ENCODE peak calls at places on chromosomes 13 and 19, in seven cellular contexts. One of them, this sample, is unnamed.
A peak's percentile ranks its signal among the peaks of the same experiment; 100 is the strongest.

GRCh38 chr13:31421756-31422155 is 222.0 kb downstream of the B3GLCT start:
- DNase-seq in activated CD8-positive, alpha-beta T cell treated with anti-CD3 and anti-CD28 coated beads for 36 hours: no peak
- DNase-seq in AG04450: no peak
- DNase-seq in fibroblast of pulmonary artery: no peak
- DNase-seq in cardiac fibroblast: no peak
- DNase-seq in ovary: no peak
- DNase-seq in astrocyte of the spinal cord: no peak
- DNase-seq in this sample: no peak

GRCh38 chr13:27001705-27002104 is 169.9 kb downstream of the USP12 start:
- DNase-seq in cardiac fibroblast: no peak
- DNase-seq in astrocyte of the spinal cord: no peak
- DNase-seq in AG04450: no peak
- DNase-seq in ovary: no peak
- DNase-seq in fibroblast of pulmonary artery: no peak
- DNase-seq in activated CD8-positive, alpha-beta T cell treated with anti-CD3 and anti-CD28 coated beads for 36 hours: no peak
- DNase-seq in this sample: no peak

GRCh38 chr13:108566413-108567170 is 62.8 kb upstream of the MYO16 start:
- DNase-seq in astrocyte of the spinal cord: no peak
- DNase-seq in AG04450: no peak
- DNase-seq in cardiac fibroblast: no peak
- DNase-seq in ovary: no peak
- DNase-seq in activated CD8-positive, alpha-beta T cell treated with anti-CD3 and anti-CD28 coated beads for 36 hours: no peak
- DNase-seq in fibroblast of pulmonary artery: no peak
- DNase-seq in this sample: no peak

GRCh38 chr19:19345232-19345631 is 24.6 kb downstream of the MAU2 start:
- DNase-seq in astrocyte of the spinal cord: no peak
- DNase-seq in ovary: no peak
- DNase-seq in fibroblast of pulmonary artery: no peak
- DNase-seq in AG04450: no peak
- DNase-seq in cardiac fibroblast: no peak
- DNase-seq in activated CD8-positive, alpha-beta T cell treated with anti-CD3 and anti-CD28 coated beads for 36 hours: no peak
- DNase-seq in this sample: no peak

GRCh38 chr13:109859898-109860297 is 73.5 kb upstream of the IRS2 start:
- DNase-seq in AG04450: no peak
- DNase-seq in ovary: no peak
- DNase-seq in activated CD8-positive, alpha-beta T cell treated with anti-CD3 and anti-CD28 coated beads for 36 hours: no peak
- DNase-seq in cardiac fibroblast: no peak
- DNase-seq in astrocyte of the spinal cord: no peak
- DNase-seq in fibroblast of pulmonary artery: no peak
- DNase-seq in this sample: no peak

GRCh38 chr19:6161271-6161850 is 25.9 kb downstream of the ACSBG2 start:
- DNase-seq in activated CD8-positive, alpha-beta T cell treated with anti-CD3 and anti-CD28 coated beads for 36 hours: peak; percentile 92
- DNase-seq in astrocyte of the spinal cord: no peak
- DNase-seq in cardiac fibroblast: peak; percentile 3
- DNase-seq in ovary: no peak
- DNase-seq in fibroblast of pulmonary artery: no peak
- DNase-seq in AG04450: no peak
- DNase-seq in this sample: peak; percentile 67

GRCh38 chr19:28541602-28542393 is 671.2 kb downstream of the UQCRFS1 start:
- DNase-seq in ovary: no peak
- DNase-seq in activated CD8-positive, alpha-beta T cell treated with anti-CD3 and anti-CD28 coated beads for 36 hours: no peak
- DNase-seq in AG04450: no peak
- DNase-seq in cardiac fibroblast: no peak
- DNase-seq in fibroblast of pulmonary artery: no peak
- DNase-seq in astrocyte of the spinal cord: no peak
- DNase-seq in this sample: no peak

GRCh38 chr19:33621811-33622504 is at the start of gene CHST8:
- DNase-seq in astrocyte of the spinal cord: no peak
- DNase-seq in cardiac fibroblast: peak; percentile 12
- DNase-seq in activated CD8-positive, alpha-beta T cell treated with anti-CD3 and anti-CD28 coated beads for 36 hours: no peak
- DNase-seq in AG04450: no peak
- DNase-seq in ovary: peak; percentile 71
- DNase-seq in fibroblast of pulmonary artery: peak; percentile 16
- DNase-seq in this sample: peak; percentile 28

GRCh38 chr13:59452189-59452588 is 711.5 kb downstream of the DIAPH3 start:
- DNase-seq in activated CD8-positive, alpha-beta T cell treated with anti-CD3 and anti-CD28 coated beads for 36 hours: no peak
- DNase-seq in AG04450: no peak
- DNase-seq in cardiac fibroblast: no peak
- DNase-seq in astrocyte of the spinal cord: no peak
- DNase-seq in fibroblast of pulmonary artery: no peak
- DNase-seq in ovary: no peak
- DNase-seq in this sample: no peak

GRCh38 chr13:27965740-27966640 is 3.1 kb downstream of the CDX2 start:
- DNase-seq in AG04450: no peak
- DNase-seq in ovary: no peak
- DNase-seq in activated CD8-positive, alpha-beta T cell treated with anti-CD3 and anti-CD28 coated beads for 36 hours: no peak
- DNase-seq in astrocyte of the spinal cord: no peak
- DNase-seq in fibroblast of pulmonary artery: no peak
- DNase-seq in cardiac fibroblast: no peak
- DNase-seq in this sample: peak; percentile 17

GRCh38 chr19:42555801-42556200 is 27.5 kb upstream of the CEACAM1 start:
- DNase-seq in ovary: no peak
- DNase-seq in fibroblast of pulmonary artery: no peak
- DNase-seq in astrocyte of the spinal cord: no peak
- DNase-seq in cardiac fibroblast: no peak
- DNase-seq in activated CD8-positive, alpha-beta T cell treated with anti-CD3 and anti-CD28 coated beads for 36 hours: no peak
- DNase-seq in AG04450: no peak
- DNase-seq in this sample: no peak

GRCh38 chr13:18949489-18949761 is 232.2 kb downstream of the TUBA3C start:
- DNase-seq in cardiac fibroblast: no peak
- DNase-seq in AG04450: no peak
- DNase-seq in ovary: no peak
- DNase-seq in activated CD8-positive, alpha-beta T cell treated with anti-CD3 and anti-CD28 coated beads for 36 hours: no peak
- DNase-seq in astrocyte of the spinal cord: no peak
- DNase-seq in fibroblast of pulmonary artery: no peak
- DNase-seq in this sample: peak; percentile 6

GRCh38 chr19:3154957-3155736 is 19.3 kb downstream of the GNA15 start:
- DNase-seq in activated CD8-positive, alpha-beta T cell treated with anti-CD3 and anti-CD28 coated beads for 36 hours: peak; percentile 94
- DNase-seq in cardiac fibroblast: peak; percentile 100
- DNase-seq in fibroblast of pulmonary artery: peak; percentile 100
- DNase-seq in ovary: no peak
- DNase-seq in astrocyte of the spinal cord: peak; percentile 96
- DNase-seq in AG04450: peak; percentile 93
- DNase-seq in this sample: peak; percentile 86
- TF ChIP-seq CTCF in activated CD8-positive, alpha-beta T cell treated with anti-CD3 and anti-CD28 coated beads for 36 hours: no peak
- TF ChIP-seq CTCF in cardiac fibroblast: no peak
- TF ChIP-seq CTCF in fibroblast of pulmonary artery: no peak
- TF ChIP-seq CTCF in ovary: no peak
- TF ChIP-seq CTCF in astrocyte of the spinal cord: no peak
- TF ChIP-seq CTCF in AG04450: no peak
- TF ChIP-seq CTCF in this sample: no peak

GRCh38 chr19:12055784-12056183 is 3.0 kb upstream of the ZNF878 start:
- DNase-seq in astrocyte of the spinal cord: no peak
- DNase-seq in ovary: no peak
- DNase-seq in cardiac fibroblast: no peak
- DNase-seq in fibroblast of pulmonary artery: no peak
- DNase-seq in activated CD8-positive, alpha-beta T cell treated with anti-CD3 and anti-CD28 coated beads for 36 hours: no peak
- DNase-seq in AG04450: no peak
- DNase-seq in this sample: no peak

GRCh38 chr19:12052057-12052570 is 647 bp downstream of the ZNF878 start:
- DNase-seq in astrocyte of the spinal cord: no peak
- DNase-seq in activated CD8-positive, alpha-beta T cell treated with anti-CD3 and anti-CD28 coated beads for 36 hours: peak; percentile 32
- DNase-seq in fibroblast of pulmonary artery: no peak
- DNase-seq in ovary: no peak
- DNase-seq in AG04450: no peak
- DNase-seq in cardiac fibroblast: peak; percentile 9
- DNase-seq in this sample: no peak

GRCh38 chr19:12047868-12048267 is 4.9 kb downstream of the ZNF878 start:
- DNase-seq in fibroblast of pulmonary artery: no peak
- DNase-seq in activated CD8-positive, alpha-beta T cell treated with anti-CD3 and anti-CD28 coated beads for 36 hours: no peak
- DNase-seq in AG04450: no peak
- DNase-seq in ovary: no peak
- DNase-seq in astrocyte of the spinal cord: no peak
- DNase-seq in cardiac fibroblast: no peak
- DNase-seq in this sample: no peak

DNA sequence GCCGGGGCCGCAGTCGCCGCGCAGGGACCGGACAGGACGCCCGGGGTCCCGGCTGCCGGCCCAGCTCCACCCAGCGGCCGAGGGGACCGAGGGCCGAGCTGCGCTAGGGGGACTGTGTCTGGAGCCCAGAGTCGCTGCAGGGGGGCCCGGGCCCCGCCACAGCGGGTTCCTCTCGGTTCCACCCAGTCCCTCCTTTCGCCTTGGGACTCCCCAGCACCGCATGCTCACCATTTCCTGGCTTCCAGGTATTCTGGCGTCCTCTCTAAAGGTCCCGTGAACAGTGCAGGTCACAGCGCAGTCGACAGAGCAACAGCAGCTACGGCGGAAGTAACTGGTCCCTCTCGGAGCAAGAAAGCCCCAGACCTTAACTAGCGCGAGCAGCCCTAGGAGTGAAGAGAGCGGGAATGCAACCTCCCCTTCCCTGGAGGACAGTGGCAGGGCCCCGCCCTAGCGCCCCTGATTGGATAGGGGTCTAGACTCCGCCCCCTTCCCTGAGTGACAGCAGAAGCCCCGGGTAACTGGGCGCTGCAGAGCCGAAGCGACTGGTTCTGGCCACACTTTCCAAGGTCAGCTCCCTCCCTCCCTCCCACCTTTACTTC is at the start of gene ZNF878:
- DNase-seq in AG04450: peak; percentile 67
- DNase-seq in astrocyte of the spinal cord: peak; percentile 83
- DNase-seq in cardiac fibroblast: peak; percentile 78
- DNase-seq in activated CD8-positive, alpha-beta T cell treated with anti-CD3 and anti-CD28 coated beads for 36 hours: peak; percentile 81
- DNase-seq in ovary: peak; percentile 87
- DNase-seq in fibroblast of pulmonary artery: peak; percentile 84
- DNase-seq in this sample: peak; percentile 87
- TF ChIP-seq CTCF in AG04450: no peak
- TF ChIP-seq CTCF in astrocyte of the spinal cord: peak; percentile 14
- TF ChIP-seq CTCF in cardiac fibroblast: no peak
- TF ChIP-seq CTCF in activated CD8-positive, alpha-beta T cell treated with anti-CD3 and anti-CD28 coated beads for 36 hours: no peak
- TF ChIP-seq CTCF in ovary: no peak
- TF ChIP-seq CTCF in fibroblast of pulmonary artery: no peak
- TF ChIP-seq CTCF in this sample: peak; percentile 35

DNA sequence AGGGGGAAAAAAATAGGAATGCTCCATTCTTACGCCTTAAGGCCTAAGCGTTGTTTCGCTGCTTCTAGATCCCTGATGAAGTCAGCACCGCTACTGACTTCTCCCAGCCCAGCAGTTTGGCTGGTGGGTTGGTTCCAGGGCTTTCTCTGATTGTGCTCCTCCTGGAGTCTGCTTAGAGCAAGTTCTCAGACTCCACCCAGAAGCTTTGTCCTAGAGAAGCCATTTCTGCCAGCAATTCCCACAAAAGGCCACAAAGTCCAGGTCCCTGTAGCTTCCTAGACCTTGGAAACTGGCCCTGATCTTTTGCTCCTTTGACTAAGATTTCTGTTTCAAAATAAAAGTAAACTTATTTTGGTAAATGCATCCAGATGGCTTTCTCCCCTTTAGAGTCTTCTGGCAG is 65.4 kb downstream of the KCTD12 start:
- DNase-seq in fibroblast of pulmonary artery: peak; percentile 62
- DNase-seq in ovary: no peak
- DNase-seq in astrocyte of the spinal cord: no peak
- DNase-seq in AG04450: no peak
- DNase-seq in activated CD8-positive, alpha-beta T cell treated with anti-CD3 and anti-CD28 coated beads for 36 hours: no peak
- DNase-seq in cardiac fibroblast: peak; percentile 70
- DNase-seq in this sample: no peak
- TF ChIP-seq CTCF in fibroblast of pulmonary artery: peak; percentile 36
- TF ChIP-seq CTCF in ovary: no peak
- TF ChIP-seq CTCF in astrocyte of the spinal cord: peak; percentile 6
- TF ChIP-seq CTCF in AG04450: no peak
- TF ChIP-seq CTCF in activated CD8-positive, alpha-beta T cell treated with anti-CD3 and anti-CD28 coated beads for 36 hours: no peak
- TF ChIP-seq CTCF in cardiac fibroblast: peak; percentile 37
- TF ChIP-seq CTCF in this sample: no peak

GRCh38 chr13:33310245-33311038 is 24.9 kb upstream of the STARD13 start:
- DNase-seq in activated CD8-positive, alpha-beta T cell treated with anti-CD3 and anti-CD28 coated beads for 36 hours: no peak
- DNase-seq in cardiac fibroblast: no peak
- DNase-seq in ovary: no peak
- DNase-seq in astrocyte of the spinal cord: no peak
- DNase-seq in AG04450: no peak
- DNase-seq in fibroblast of pulmonary artery: no peak
- DNase-seq in this sample: no peak

GRCh38 chr13:33313504-33313903 is 27.9 kb upstream of the STARD13 start:
- DNase-seq in astrocyte of the spinal cord: no peak
- DNase-seq in ovary: no peak
- DNase-seq in activated CD8-positive, alpha-beta T cell treated with anti-CD3 and anti-CD28 coated beads for 36 hours: no peak
- DNase-seq in AG04450: no peak
- DNase-seq in fibroblast of pulmonary artery: no peak
- DNase-seq in cardiac fibroblast: no peak
- DNase-seq in this sample: no peak

GRCh38 chr13:33307820-33308219 is 22.3 kb upstream of the STARD13 start:
- DNase-seq in fibroblast of pulmonary artery: peak; percentile 53
- DNase-seq in AG04450: no peak
- DNase-seq in ovary: no peak
- DNase-seq in cardiac fibroblast: no peak
- DNase-seq in activated CD8-positive, alpha-beta T cell treated with anti-CD3 and anti-CD28 coated beads for 36 hours: no peak
- DNase-seq in astrocyte of the spinal cord: peak; percentile 65
- DNase-seq in this sample: no peak

GRCh38 chr13:33311040-33311439 is 25.5 kb upstream of the STARD13 start:
- DNase-seq in cardiac fibroblast: no peak
- DNase-seq in activated CD8-positive, alpha-beta T cell treated with anti-CD3 and anti-CD28 coated beads for 36 hours: no peak
- DNase-seq in fibroblast of pulmonary artery: no peak
- DNase-seq in ovary: no peak
- DNase-seq in astrocyte of the spinal cord: no peak
- DNase-seq in AG04450: no peak
- DNase-seq in this sample: no peak

GRCh38 chr13:33312150-33312908 is 26.8 kb upstream of the STARD13 start:
- DNase-seq in astrocyte of the spinal cord: peak; percentile 60
- DNase-seq in activated CD8-positive, alpha-beta T cell treated with anti-CD3 and anti-CD28 coated beads for 36 hours: no peak
- DNase-seq in AG04450: no peak
- DNase-seq in fibroblast of pulmonary artery: peak; percentile 32
- DNase-seq in ovary: no peak
- DNase-seq in cardiac fibroblast: peak; percentile 42
- DNase-seq in this sample: no peak
- TF ChIP-seq CTCF in astrocyte of the spinal cord: peak; percentile 31
- TF ChIP-seq CTCF in activated CD8-positive, alpha-beta T cell treated with anti-CD3 and anti-CD28 coated beads for 36 hours: no peak
- TF ChIP-seq CTCF in AG04450: no peak
- TF ChIP-seq CTCF in fibroblast of pulmonary artery: peak; percentile 19
- TF ChIP-seq CTCF in ovary: no peak
- TF ChIP-seq CTCF in cardiac fibroblast: peak; percentile 17
- TF ChIP-seq CTCF in this sample: peak; percentile 4

DNA sequence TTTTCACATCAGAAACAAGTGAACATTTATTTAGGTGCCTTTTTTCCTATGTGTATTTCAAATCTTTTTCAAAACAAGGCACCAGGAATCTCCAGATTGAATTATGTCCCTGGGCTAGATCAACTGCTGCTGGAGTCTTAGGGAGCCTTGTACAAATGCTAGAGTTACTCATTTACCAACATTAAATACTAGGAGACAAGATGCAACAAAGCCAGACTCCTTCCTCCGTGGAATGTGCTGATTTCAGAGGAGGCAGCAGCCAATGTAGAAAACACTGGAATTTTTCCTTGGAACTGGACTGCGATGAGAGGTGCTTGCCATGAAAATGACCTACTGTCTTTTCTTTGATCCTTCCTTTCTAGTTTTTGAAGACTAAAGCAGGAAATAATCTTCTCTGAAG is 1514.7 kb upstream of the MIR17HG start:
- DNase-seq in ovary: no peak
- DNase-seq in activated CD8-positive, alpha-beta T cell treated with anti-CD3 and anti-CD28 coated beads for 36 hours: no peak
- DNase-seq in astrocyte of the spinal cord: no peak
- DNase-seq in AG04450: no peak
- DNase-seq in fibroblast of pulmonary artery: no peak
- DNase-seq in cardiac fibroblast: no peak
- DNase-seq in this sample: no peak
- TF ChIP-seq CTCF in ovary: no peak
- TF ChIP-seq CTCF in activated CD8-positive, alpha-beta T cell treated with anti-CD3 and anti-CD28 coated beads for 36 hours: no peak
- TF ChIP-seq CTCF in astrocyte of the spinal cord: no peak
- TF ChIP-seq CTCF in AG04450: no peak
- TF ChIP-seq CTCF in fibroblast of pulmonary artery: no peak
- TF ChIP-seq CTCF in cardiac fibroblast: no peak
- TF ChIP-seq CTCF in this sample: no peak